ENCODE peak calls at places on chromosomes 5 and 9, in ten cellular contexts. Q is natural killer cell; R is neural crest cell; J is progenitor cell of endocrine pancreas; K is AG04449; F is ovary; C is GM12864; U is heart left ventricle; T is CD4-positive, alpha-beta T cell; W is lung. D is an unnamed sample.

GRCh38 chr9:77498891-77499290 is 149.2 kb downstream of the GNA14 start:
- DNase-seq in Q (no peak), R (no peak), J (no peak), K (no peak), F (no peak), C (no peak), U (no peak), T (no peak), W (no peak), D (no peak)

GRCh38 chr9:70021026-70021571 is 22.5 kb upstream of the MAMDC2 start:
- DNase-seq in Q (no peak), R (no peak), J (no peak), K (peak; percentile 75), F (no peak), C (no peak), U (peak; percentile 41), T (no peak), W (no peak), D (no peak)

GRCh38 chr9:34526026-34526425 is 3.2 kb upstream of the ENHO start:
- DNase-seq in Q (no peak), R (no peak), J (no peak), K (no peak), F (no peak), C (no peak), U (no peak), T (no peak), W (no peak), D (no peak)

GRCh38 chr9:85264695-85265094 is 477.1 kb downstream of the AGTPBP1 start:
- DNase-seq in Q (no peak), R (no peak), J (no peak), K (no peak), F (no peak), C (no peak), U (no peak), T (no peak), W (no peak), D (no peak)

GRCh38 chr9:89890326-89890980 is 285.6 kb downstream of the GADD45G start:
- DNase-seq in Q (no peak), R (no peak), J (no peak), K (no peak), F (no peak), C (no peak), U (peak; percentile 3), T (no peak), W (no peak), D (peak; percentile 73)

GRCh38 chr5:69213513-69214215 is 21.0 kb upstream of the CDK7 start:
- DNase-seq in Q (no peak), R (no peak), J (no peak), K (no peak), F (no peak), C (no peak), U (no peak), T (no peak), W (no peak), D (peak; percentile 65)

GRCh38 chr9:134058716-134059115 is 9.1 kb downstream of the BRD3 start:
- DNase-seq in Q (no peak), R (no peak), J (no peak), K (no peak), F (peak; percentile 29), C (no peak), U (no peak), T (no peak), W (no peak), D (no peak)

GRCh38 chr9:103802068-103802467 is 292.0 kb upstream of the SMC2 start:
- DNase-seq in Q (no peak), R (no peak), J (no peak), K (no peak), F (no peak), C (no peak), U (no peak), T (no peak), W (no peak), D (no peak)

GRCh38 chr5:19047277-19047676 is 940.7 kb downstream of the CDH18 start:
- DNase-seq in Q (no peak), R (no peak), J (no peak), K (no peak), F (no peak), C (no peak), U (no peak), T (no peak), W (no peak), D (no peak)

GRCh38 chr9:95615246-95615645 is 98.5 kb upstream of the PTCH1 start:
- DNase-seq in Q (no peak), R (no peak), J (no peak), K (no peak), F (no peak), C (no peak), U (no peak), T (no peak), W (no peak), D (no peak)

DNA sequence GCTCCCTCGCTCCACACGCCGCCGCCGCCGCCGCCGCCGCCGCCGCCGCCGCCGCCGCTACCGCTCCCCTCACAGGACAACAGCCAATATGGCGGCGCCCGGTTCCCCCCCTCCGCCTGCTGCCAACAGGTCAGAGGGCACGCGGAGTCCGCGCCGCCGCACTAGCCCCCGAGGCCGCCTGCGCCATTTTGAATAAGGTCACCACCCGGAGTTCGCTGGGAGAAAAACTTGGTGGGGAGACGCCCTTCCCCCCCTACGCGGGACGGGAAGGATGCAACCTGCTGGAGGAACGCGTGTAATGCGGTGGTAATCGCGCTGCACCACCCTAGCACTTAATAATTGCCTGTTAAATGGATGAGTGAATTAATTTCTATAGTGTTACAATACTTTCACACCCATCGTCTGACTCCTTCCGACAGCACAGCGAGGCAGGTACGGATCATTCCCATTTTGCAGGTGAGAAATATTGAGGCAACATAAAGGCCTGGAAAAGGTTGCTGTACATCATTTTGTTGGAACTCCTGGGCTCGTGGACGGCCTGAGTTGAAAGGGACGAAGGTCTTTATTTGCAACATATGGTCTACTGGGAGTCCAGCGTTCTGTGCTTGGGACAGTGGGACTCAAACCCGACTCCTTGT is at the start of gene FAM193B:
- DNase-seq in Q (peak; percentile 93), R (peak; percentile 95), J (peak; percentile 93), K (no peak), F (peak; percentile 96), C (peak; percentile 70), U (peak; percentile 95), T (peak; percentile 94), W (peak; percentile 95), D (peak; percentile 98)
- TF ChIP-seq CTCF in Q (no peak), R (peak; percentile 54), J (peak; percentile 45), K (peak; percentile 22), F (no peak), C (peak; percentile 23), U (peak; percentile 8), T (no peak), W (no peak), D (peak; percentile 30)

DNA sequence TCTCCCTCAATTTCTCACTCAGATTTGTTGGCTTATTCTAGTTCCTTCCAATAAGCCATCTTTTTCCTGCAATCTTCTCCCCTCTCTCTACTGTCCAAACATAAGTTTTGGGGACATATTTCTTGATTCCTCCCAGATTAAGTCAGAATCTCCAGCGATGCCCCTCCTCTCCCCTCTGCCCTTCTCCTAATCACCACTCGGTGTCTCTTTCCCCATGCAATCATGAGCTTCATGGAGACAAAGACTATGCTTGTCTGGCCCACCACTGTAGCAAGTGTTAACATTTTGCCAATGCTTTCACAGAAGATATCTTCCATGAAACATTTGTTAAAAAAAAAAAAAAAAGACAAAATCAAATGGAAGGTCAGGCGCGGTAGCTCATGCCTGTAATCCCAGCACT is 42.4 kb downstream of the PDE6A start:
- DNase-seq in Q (no peak), R (no peak), J (no peak), K (no peak), F (no peak), C (no peak), U (no peak), T (no peak), W (no peak), D (no peak)
- TF ChIP-seq CTCF in Q (no peak), R (no peak), J (no peak), K (no peak), F (no peak), C (no peak), U (no peak), T (no peak), W (no peak), D (peak; percentile 40)

DNA sequence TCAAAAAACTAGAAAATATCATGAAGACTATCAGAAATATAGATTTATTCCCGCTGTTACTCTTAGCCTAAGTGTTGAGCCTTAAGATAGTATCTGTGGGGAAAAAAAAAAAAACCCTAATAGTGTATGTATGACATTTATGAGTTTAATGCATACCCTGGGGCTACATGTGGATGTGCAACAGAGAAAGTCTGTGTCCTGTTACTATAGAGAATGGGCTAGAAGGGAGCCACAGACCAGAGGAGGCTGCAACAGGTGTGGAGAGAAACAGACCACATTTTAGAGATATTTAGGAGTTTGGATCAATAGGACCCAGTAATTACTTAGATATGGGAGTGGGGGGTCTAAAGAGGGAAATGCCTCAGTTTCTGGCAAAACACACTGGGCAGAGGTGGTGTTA is 15.4 kb downstream of the RNF130 start:
- DNase-seq in Q (no peak), R (no peak), J (no peak), K (no peak), F (no peak), C (no peak), U (no peak), T (no peak), W (no peak), D (no peak)
- TF ChIP-seq CTCF in Q (no peak), R (no peak), J (no peak), K (no peak), F (no peak), C (no peak), U (no peak), T (no peak), W (no peak), D (no peak)

GRCh38 chr9:131873361-131873760 is 133.5 kb upstream of the RAPGEF1 start:
- DNase-seq in Q (no peak), R (no peak), J (no peak), K (no peak), F (no peak), C (no peak), U (no peak), T (no peak), W (no peak), D (no peak)

GRCh38 chr9:131870156-131870555 is 130.3 kb upstream of the RAPGEF1 start:
- DNase-seq in Q (no peak), R (no peak), J (no peak), K (no peak), F (no peak), C (no peak), U (no peak), T (no peak), W (no peak), D (no peak)

GRCh38 chr9:131873891-131874440 is 134.1 kb upstream of the RAPGEF1 start:
- DNase-seq in Q (no peak), R (no peak), J (no peak), K (no peak), F (no peak), C (no peak), U (no peak), T (no peak), W (no peak), D (no peak)

GRCh38 chr9:131872702-131873101 is 132.8 kb upstream of the RAPGEF1 start:
- DNase-seq in Q (no peak), R (no peak), J (no peak), K (no peak), F (peak; percentile 7), C (no peak), U (no peak), T (no peak), W (no peak), D (no peak)

DNA sequence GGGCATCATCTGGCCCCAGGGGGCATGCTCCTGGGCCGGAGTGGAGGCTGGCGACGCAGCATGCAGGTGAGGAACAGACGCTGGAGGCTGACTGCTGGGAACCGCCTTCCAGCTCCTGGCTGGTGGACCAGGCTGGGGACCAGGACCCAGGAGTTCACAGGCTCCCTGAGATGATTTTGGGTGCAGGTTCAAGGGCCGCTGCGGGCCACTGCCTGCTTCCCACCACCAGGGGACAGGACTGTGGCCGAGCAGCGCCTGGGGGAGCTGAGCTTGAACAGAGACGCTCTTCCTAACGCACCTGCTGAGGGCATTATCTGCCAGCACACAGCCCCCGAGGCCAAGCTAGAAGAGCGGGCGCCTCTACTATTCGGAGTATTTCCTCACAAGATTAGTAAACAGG is 132.1 kb upstream of the RAPGEF1 start:
- DNase-seq in Q (no peak), R (no peak), J (no peak), K (no peak), F (peak; percentile 7), C (no peak), U (no peak), T (no peak), W (no peak), D (no peak)
- TF ChIP-seq CTCF in Q (no peak), R (no peak), J (peak; percentile 47), K (peak; percentile 14), F (no peak), C (peak; percentile 24), U (no peak), T (no peak), W (no peak), D (peak; percentile 17)